ENCODE peak calls at places on chromosomes 6 and 20, in nine cellular contexts. Y is effector memory CD4-positive, alpha-beta T cell; S is tibial artery; N is lower lobe of right lung; W is GM23248; E is neuronal stem cell; P is transverse colon; T is HCT116; M is right cardiac atrium. F is an unnamed sample.

GRCh38 chr20:62728028-62728780 is 19.6 kb downstream of the NTSR1 start:
- DNase-seq in Y (no peak), S (peak), N (peak), W (no peak), E (no peak), P (no peak), T (no peak), M (no peak), F (no peak)

GRCh38 chr6:12163744-12164507 is 126.2 kb upstream of the EDN1 start:
- DNase-seq in Y (no peak), S (no peak), N (no peak), W (no peak), E (no peak), P (no peak), T (no peak), M (no peak), F (no peak)

GRCh38 chr20:24586523-24586840 is 117.1 kb downstream of the SYNDIG1 start:
- DNase-seq in Y (no peak), S (no peak), N (no peak), W (no peak), E (no peak), P (no peak), T (no peak), M (no peak), F (no peak)

GRCh38 chr6:146803601-146804000 is 204.8 kb downstream of the ADGB start:
- DNase-seq in Y (no peak), S (no peak), N (no peak), W (no peak), E (no peak), P (no peak), T (no peak), M (peak), F (no peak)

GRCh38 chr6:17583811-17584210 is 16.3 kb upstream of the FAM8A1 start:
- DNase-seq in Y (no peak), S (no peak), N (no peak), W (peak), E (no peak), P (no peak), T (no peak), M (no peak), F (no peak)

GRCh38 chr6:11006060-11006459 is 38.0 kb downstream of the ELOVL2 start:
- DNase-seq in Y (no peak), S (no peak), N (no peak), W (peak), E (no peak), P (no peak), T (no peak), M (no peak), F (no peak)

GRCh38 chr6:16103708-16104107 is 25.2 kb upstream of the MYLIP start:
- DNase-seq in Y (no peak), S (no peak), N (no peak), W (no peak), E (no peak), P (no peak), T (no peak), M (no peak), F (no peak)

GRCh38 chr6:158854214-158855101 is 35.3 kb upstream of the EZR start:
- DNase-seq in Y (no peak), S (no peak), N (no peak), W (peak), E (no peak), P (no peak), T (no peak), M (no peak), F (no peak)

GRCh38 chr6:32192608-32193039 is at the start of gene GPSM3:
- DNase-seq in Y (peak), S (peak), N (peak), W (peak), E (no peak), P (peak), T (no peak), M (peak), F (no peak)
- H3K4me3 ChIP-seq in Y (peak), S (peak), N (peak), W (peak), E (no peak), P (peak), T (no peak), M (peak), F (no peak)

GRCh38 chr20:38193586-38194105 is 28.6 kb upstream of the TGM2 start:
- DNase-seq in Y (no peak), S (no peak), N (no peak), W (no peak), E (no peak), P (no peak), T (no peak), M (no peak), F (no peak)

GRCh38 chr20:38190166-38190565 is 25.1 kb upstream of the TGM2 start:
- DNase-seq in Y (no peak), S (no peak), N (no peak), W (no peak), E (no peak), P (no peak), T (no peak), M (no peak), F (no peak)

GRCh38 chr20:38191654-38192053 is 26.6 kb upstream of the TGM2 start:
- DNase-seq in Y (no peak), S (no peak), N (no peak), W (no peak), E (no peak), P (no peak), T (no peak), M (no peak), F (no peak)

GRCh38 chr20:38192323-38192885 is 27.3 kb upstream of the TGM2 start:
- DNase-seq in Y (no peak), S (no peak), N (no peak), W (no peak), E (no peak), P (no peak), T (no peak), M (no peak), F (no peak)

DNA sequence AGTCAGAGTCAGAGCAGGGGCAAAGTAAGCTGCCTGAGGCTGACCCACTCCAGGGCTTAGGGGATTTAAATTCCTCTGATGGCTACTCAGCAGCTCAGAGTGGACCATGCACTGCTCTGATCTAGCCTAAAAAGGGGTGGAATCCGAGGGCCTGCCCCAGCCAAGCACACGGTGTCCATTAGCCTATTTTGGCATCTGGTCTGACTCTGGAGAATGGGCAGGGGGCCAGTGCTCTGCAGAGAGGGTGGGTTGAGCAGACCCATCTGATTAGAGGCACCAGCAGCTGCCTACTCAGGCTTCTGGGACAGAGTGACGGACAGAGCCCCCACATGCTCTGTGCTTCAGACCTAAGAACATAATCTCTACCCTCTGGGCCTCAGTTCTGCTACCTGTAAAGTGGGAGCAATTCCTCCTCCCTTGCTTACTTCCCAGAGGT is 25.9 kb upstream of the TGM2 start:
- DNase-seq in Y (no peak), S (peak), N (no peak), W (no peak), E (no peak), P (no peak), T (no peak), M (peak), F (peak)
- H3K27ac ChIP-seq in Y (no peak), S (peak), N (peak), W (no peak), E (no peak), P (no peak), T (no peak), M (peak), F (no peak)

GRCh38 chr20:64047046-64047389 is 2.4 kb downstream of the SOX18 start:
- DNase-seq in Y (no peak), S (no peak), N (no peak), W (no peak), E (no peak), P (no peak), T (no peak), M (no peak), F (no peak)
- H3K4me3 ChIP-seq in Y (no peak), S (peak), N (peak), W (no peak), E (no peak), P (no peak), T (no peak), M (peak), F (no peak)

DNA sequence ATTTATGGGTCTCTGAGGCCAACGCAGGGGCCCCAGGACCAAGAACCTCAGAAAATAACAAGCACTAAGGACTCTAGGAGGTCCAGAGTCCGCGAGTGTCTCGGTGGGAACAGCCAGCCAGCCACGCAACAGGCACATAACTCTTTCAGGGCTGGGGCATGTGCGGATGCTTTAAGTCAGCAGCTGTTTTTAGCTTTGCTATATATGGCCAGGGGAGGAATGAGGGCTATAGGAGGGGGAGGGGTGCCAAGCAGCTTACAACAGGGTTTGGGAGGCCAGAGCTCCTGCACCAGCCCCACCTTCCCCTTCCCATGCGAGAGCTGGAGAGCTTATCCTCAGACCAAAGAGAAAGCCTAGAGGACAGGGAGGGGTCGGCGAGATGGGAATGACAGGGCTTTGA is 6.2 kb downstream of the JPH2 start:
- DNase-seq in Y (no peak), S (peak), N (no peak), W (peak), E (peak), P (peak), T (no peak), M (peak), F (peak)
- H3K27ac ChIP-seq in Y (no peak), S (peak), N (no peak), W (no peak), E (peak), P (peak), T (no peak), M (peak), F (no peak)

GRCh38 chr20:51890003-51890402 is 87.7 kb upstream of the SALL4 start:
- DNase-seq in Y (no peak), S (no peak), N (no peak), W (no peak), E (no peak), P (no peak), T (no peak), M (no peak), F (no peak)

GRCh38 chr20:51886341-51886740 is 84.0 kb upstream of the SALL4 start:
- DNase-seq in Y (no peak), S (no peak), N (no peak), W (no peak), E (no peak), P (no peak), T (no peak), M (no peak), F (no peak)

GRCh38 chr20:51886891-51887608 is 84.7 kb upstream of the SALL4 start:
- DNase-seq in Y (no peak), S (no peak), N (no peak), W (no peak), E (no peak), P (no peak), T (no peak), M (no peak), F (no peak)

GRCh38 chr20:51888186-51888790 is 86.0 kb upstream of the SALL4 start:
- DNase-seq in Y (no peak), S (no peak), N (no peak), W (no peak), E (peak), P (no peak), T (no peak), M (no peak), F (no peak)

DNA sequence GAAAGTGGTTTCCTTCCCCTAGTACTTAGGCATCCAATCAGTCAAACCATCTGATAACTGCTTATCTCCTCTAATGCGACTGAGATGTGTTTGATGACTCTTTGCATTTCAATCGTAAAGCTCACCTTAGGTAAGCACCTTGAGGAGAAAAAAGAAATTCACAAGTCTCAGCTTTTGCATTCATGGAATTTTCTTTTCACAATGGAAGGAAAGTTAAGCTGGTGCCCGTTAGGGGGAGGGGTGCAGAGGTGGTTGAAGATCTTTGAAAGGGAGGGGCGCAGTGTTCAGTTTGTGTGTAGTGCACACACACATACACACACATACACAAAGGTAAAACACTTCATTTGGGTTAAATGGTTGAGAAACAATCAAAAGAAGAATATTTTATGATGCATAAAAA is 87.1 kb upstream of the SALL4 start:
- DNase-seq in Y (no peak), S (no peak), N (no peak), W (no peak), E (no peak), P (no peak), T (no peak), M (no peak), F (no peak)
- H3K4me3 ChIP-seq in Y (no peak), S (no peak), N (no peak), W (no peak), E (no peak), P (no peak), T (no peak), M (no peak), F (no peak)

DNA sequence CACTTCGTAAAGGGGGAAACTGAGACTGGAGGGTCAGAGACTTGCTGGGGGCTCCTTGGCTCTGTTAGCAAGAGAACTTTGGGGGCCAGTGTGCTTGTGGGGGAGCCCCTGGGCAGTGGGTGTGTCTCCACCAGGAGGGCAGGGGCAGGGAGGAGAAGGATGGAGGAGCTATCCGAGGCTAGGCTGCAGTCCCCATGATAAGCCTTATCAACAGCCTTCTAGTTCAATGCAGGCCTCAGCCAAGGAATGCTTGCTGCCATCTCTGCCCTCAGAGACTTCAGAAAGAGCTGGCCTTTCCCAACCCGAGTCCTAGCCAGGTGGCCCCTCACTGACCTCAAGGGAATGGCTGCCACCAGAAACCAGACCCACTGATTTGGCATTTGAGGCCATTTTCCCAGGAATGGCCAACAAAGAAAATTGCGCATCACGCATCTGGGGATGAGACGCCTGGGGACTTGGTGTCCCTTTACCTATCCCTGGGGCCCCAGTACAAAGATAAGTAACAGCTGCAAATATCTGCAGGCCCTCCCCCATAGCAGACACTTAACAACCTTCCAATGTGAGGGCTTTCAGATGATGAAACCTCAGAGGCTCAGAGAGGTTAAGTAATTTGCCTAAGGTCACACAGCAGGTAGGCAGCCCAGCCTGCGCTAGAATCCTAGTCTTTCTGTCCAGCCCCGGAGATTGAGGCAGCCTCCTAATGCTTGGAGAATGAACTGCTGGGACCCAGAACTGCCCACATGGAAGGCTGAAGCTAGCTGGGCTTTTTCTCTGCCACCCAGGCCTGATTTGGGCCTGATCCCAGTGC is 4.9 kb downstream of the TGM2 start:
- DNase-seq in Y (no peak), S (peak), N (no peak), W (no peak), E (no peak), P (no peak), T (no peak), M (no peak), F (no peak)
- H3K27ac ChIP-seq in Y (no peak), S (peak), N (peak), W (no peak), E (no peak), P (peak), T (no peak), M (peak), F (no peak)

DNA sequence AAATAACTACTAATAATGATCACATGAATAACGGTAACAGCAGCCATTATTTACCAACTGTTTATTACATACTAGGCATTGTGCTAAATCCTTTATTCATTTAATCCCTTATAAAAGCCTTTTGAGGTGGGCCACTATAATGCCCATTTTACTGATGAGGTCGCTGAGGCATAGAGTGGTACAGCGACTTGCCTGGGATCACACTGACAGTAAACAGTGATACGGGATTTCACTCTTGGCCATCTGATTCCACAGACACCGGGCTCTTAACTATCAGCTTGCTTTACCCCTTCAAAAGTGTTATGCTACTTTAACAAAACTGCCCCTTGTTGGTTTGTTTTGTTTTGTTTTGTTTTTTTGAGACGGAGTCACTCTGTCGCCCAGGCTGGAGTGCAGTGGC is 2.2 kb upstream of the RAB22A start:
- DNase-seq in Y (no peak), S (no peak), N (no peak), W (no peak), E (no peak), P (no peak), T (no peak), M (no peak), F (no peak)
- H3K4me3 ChIP-seq in Y (no peak), S (no peak), N (peak), W (no peak), E (no peak), P (no peak), T (no peak), M (no peak), F (no peak)

DNA sequence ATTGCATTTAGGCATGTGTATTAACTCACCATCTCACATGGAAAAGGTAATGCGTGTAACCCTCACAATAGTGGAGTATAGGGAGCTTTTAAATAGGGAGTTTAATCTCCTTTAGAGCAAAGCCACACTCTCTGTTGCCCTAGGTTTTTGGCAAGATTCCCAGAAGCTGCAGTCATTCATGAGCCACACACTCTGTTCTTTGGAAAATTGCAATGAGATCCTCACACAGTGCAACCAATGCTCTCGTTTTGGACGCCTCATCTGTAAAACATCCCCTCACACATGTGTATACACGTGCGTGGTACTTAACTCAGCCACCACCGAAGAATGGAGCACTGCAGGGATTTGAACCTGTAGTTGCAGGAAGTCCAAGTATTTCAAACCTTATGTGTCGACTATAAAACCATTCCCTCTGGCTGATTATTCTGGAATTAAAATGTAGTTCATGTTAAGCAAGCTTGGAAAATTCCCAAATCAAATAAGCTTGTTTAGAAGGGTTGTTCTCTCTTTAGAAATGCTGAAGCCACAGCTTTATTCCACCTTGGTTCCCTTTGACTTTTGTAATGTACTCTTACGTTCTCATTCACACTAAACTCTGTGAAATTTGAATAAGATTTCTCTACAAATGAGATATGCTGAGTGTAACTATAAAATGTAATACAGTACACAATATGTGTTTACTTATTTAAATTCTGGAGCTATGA is 489.8 kb upstream of the MANEA start:
- DNase-seq in Y (no peak), S (no peak), N (no peak), W (peak), E (no peak), P (no peak), T (peak), M (no peak), F (peak)
- H3K27ac ChIP-seq in Y (no peak), S (no peak), N (no peak), W (peak), E (no peak), P (no peak), T (no peak), M (no peak), F (no peak)

F was measured in WERI-Rb-1.